ENCODE peak calls at places on chromosome 12, in four cellular contexts. One of them, this sample, is unnamed.
A peak's percentile ranks its signal among the peaks of the same experiment; 100 is the strongest.

GRCh38 chr12:54277823-54278276 is 2.1 kb downstream of the CBX5 start:
- DNase-seq in HuH-7: no peak
- DNase-seq in heart right ventricle: no peak
- DNase-seq in AG09309: peak; percentile 41
- DNase-seq in this sample: peak; percentile 42

GRCh38 chr12:105382771-105383632 is 52.5 kb downstream of the C12orf75 start:
- DNase-seq in HuH-7: peak; percentile 57
- DNase-seq in heart right ventricle: no peak
- DNase-seq in AG09309: peak; percentile 37
- DNase-seq in this sample: peak; percentile 65

GRCh38 chr12:89244536-89244935 is 107.8 kb downstream of the DUSP6 start:
- DNase-seq in HuH-7: no peak
- DNase-seq in heart right ventricle: no peak
- DNase-seq in AG09309: no peak
- DNase-seq in this sample: no peak

GRCh38 chr12:127450822-127451221 is 816.1 kb upstream of the TMEM132C start:
- DNase-seq in HuH-7: no peak
- DNase-seq in heart right ventricle: no peak
- DNase-seq in AG09309: no peak
- DNase-seq in this sample: no peak

GRCh38 chr12:112346194-112346593 is 36.0 kb downstream of the HECTD4 start:
- DNase-seq in HuH-7: no peak
- DNase-seq in heart right ventricle: no peak
- DNase-seq in AG09309: no peak
- DNase-seq in this sample: no peak

GRCh38 chr12:100141666-100141997 is 1.0 kb downstream of the BLTP3B start:
- DNase-seq in HuH-7: no peak
- DNase-seq in heart right ventricle: no peak
- DNase-seq in AG09309: peak; percentile 72
- DNase-seq in this sample: peak; percentile 55

GRCh38 chr12:57551637-57552305 is 1.9 kb downstream of the KIF5A start:
- DNase-seq in HuH-7: no peak
- DNase-seq in heart right ventricle: no peak
- DNase-seq in AG09309: no peak
- DNase-seq in this sample: no peak

GRCh38 chr12:52660934-52661333 is 8.9 kb upstream of the KRT2 start:
- DNase-seq in HuH-7: no peak
- DNase-seq in heart right ventricle: no peak
- DNase-seq in AG09309: no peak
- DNase-seq in this sample: no peak

GRCh38 chr12:68336754-68337343 is 4.7 kb upstream of the MDM1 start:
- DNase-seq in HuH-7: no peak
- DNase-seq in heart right ventricle: no peak
- DNase-seq in AG09309: no peak
- DNase-seq in this sample: no peak

GRCh38 chr12:120368789-120369475 is at the start of gene MSI1:
- DNase-seq in HuH-7: peak; percentile 51
- DNase-seq in heart right ventricle: no peak
- DNase-seq in AG09309: no peak
- DNase-seq in this sample: no peak

GRCh38 chr12:51798507-51798906 is 50.0 kb downstream of the FIGNL2 start:
- DNase-seq in HuH-7: no peak
- DNase-seq in heart right ventricle: no peak
- DNase-seq in AG09309: no peak
- DNase-seq in this sample: no peak

GRCh38 chr12:50057896-50058670 is 687 bp downstream of the ASIC1 start:
- DNase-seq in HuH-7: no peak
- DNase-seq in heart right ventricle: no peak
- DNase-seq in AG09309: no peak
- DNase-seq in this sample: no peak

GRCh38 chr12:96239711-96240234 is 45.6 kb downstream of the ELK3 start:
- DNase-seq in HuH-7: no peak
- DNase-seq in heart right ventricle: peak; percentile 70
- DNase-seq in AG09309: no peak
- DNase-seq in this sample: no peak

GRCh38 chr12:58117667-58118066 is 176.3 kb downstream of the ATP23 start:
- DNase-seq in HuH-7: no peak
- DNase-seq in heart right ventricle: no peak
- DNase-seq in AG09309: no peak
- DNase-seq in this sample: no peak